ENCODE peak calls at places on chromosomes 2 and 18, in six cellular contexts. Q is H1, L is heart left ventricle, D is ovary, S is gastrocnemius medialis, O is transverse colon. R is an unnamed sample.

GRCh38 chr2:143481231-143481613 is 352.0 kb downstream of the ARHGAP15 start:
- DNase-seq in Q (no peak), L (no peak), D (peak), S (peak), O (no peak), R (no peak)

GRCh38 chr2:234422242-234422641 is 74.6 kb downstream of the ARL4C start:
- DNase-seq in Q (no peak), L (no peak), D (no peak), S (no peak), O (peak), R (peak)

GRCh38 chr2:241946306-241947003 is 76.9 kb downstream of the RTP5 start:
- DNase-seq in Q (no peak), L (no peak), D (no peak), S (no peak), O (no peak), R (no peak)

GRCh38 chr2:86632672-86633071 is 9.0 kb upstream of the RNF103 start:
- DNase-seq in Q (no peak), L (no peak), D (no peak), S (no peak), O (no peak), R (no peak)

GRCh38 chr2:240259201-240259923 is 118.9 kb upstream of the OTOS start:
- DNase-seq in Q (no peak), L (peak), D (peak), S (peak), O (no peak), R (no peak)

GRCh38 chr2:39516347-39517101 is 79.4 kb upstream of the MAP4K3 start:
- DNase-seq in Q (peak), L (peak), D (peak), S (peak), O (peak), R (no peak)

GRCh38 chr18:3595282-3596273 is 145.6 kb downstream of the TGIF1 start:
- DNase-seq in Q (no peak), L (peak), D (peak), S (peak), O (peak), R (no peak)

GRCh38 chr2:95314964-95315611 is 17.9 kb downstream of the KCNIP3 start:
- DNase-seq in Q (peak), L (no peak), D (no peak), S (no peak), O (peak), R (peak)

GRCh38 chr2:170878505-170878904 is 50.5 kb upstream of the GORASP2 start:
- DNase-seq in Q (no peak), L (no peak), D (no peak), S (no peak), O (no peak), R (no peak)

GRCh38 chr2:100339823-100340222 is 17.5 kb upstream of the LONRF2 start:
- DNase-seq in Q (no peak), L (no peak), D (no peak), S (no peak), O (no peak), R (no peak)

GRCh38 chr2:24334245-24334633 is 26.1 kb downstream of the ITSN2 start:
- DNase-seq in Q (no peak), L (no peak), D (no peak), S (no peak), O (no peak), R (no peak)

GRCh38 chr2:24343225-24343882 is 17.0 kb downstream of the ITSN2 start:
- DNase-seq in Q (no peak), L (no peak), D (no peak), S (no peak), O (no peak), R (no peak)

GRCh38 chr2:24342110-24342910 is 18.0 kb downstream of the ITSN2 start:
- DNase-seq in Q (no peak), L (no peak), D (no peak), S (no peak), O (no peak), R (no peak)

GRCh38 chr2:24337958-24338357 is 22.4 kb downstream of the ITSN2 start:
- DNase-seq in Q (no peak), L (no peak), D (no peak), S (no peak), O (no peak), R (no peak)

GRCh38 chr2:24339856-24340262 is 20.5 kb downstream of the ITSN2 start:
- DNase-seq in Q (no peak), L (no peak), D (no peak), S (no peak), O (no peak), R (no peak)
- TF ChIP-seq POLR2A in Q (no peak), L (no peak), D (no peak), S (no peak), O (no peak), R (no peak)

DNA sequence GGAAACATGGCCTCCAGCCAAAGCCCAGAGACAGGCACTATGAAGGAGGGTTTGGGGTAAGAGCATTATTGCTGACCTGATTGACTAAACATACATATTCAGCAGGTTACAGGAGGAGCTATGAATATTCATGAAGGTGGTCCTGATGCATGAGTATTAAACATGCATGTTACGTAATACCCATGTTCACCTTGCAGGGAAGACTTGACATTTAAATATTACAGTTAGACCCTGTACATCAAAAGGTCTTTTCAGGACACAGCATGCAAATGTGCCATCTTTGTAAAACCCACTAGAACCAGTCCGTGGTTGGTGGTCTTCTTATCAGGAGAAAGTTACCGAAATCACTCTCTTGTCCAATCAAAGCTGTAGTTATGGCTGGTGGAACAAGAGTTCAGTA is 59.9 kb downstream of the XRCC5 start:
- DNase-seq in Q (no peak), L (no peak), D (no peak), S (no peak), O (no peak), R (no peak)
- TF ChIP-seq POLR2A in Q (no peak), L (no peak), D (no peak), S (no peak), O (no peak), R (no peak)

GRCh38 chr2:107717666-107718065 is 109.0 kb upstream of the RGPD4 start:
- DNase-seq in Q (no peak), L (no peak), D (no peak), S (no peak), O (no peak), R (no peak)

GRCh38 chr2:107712857-107713256 is 113.8 kb upstream of the RGPD4 start:
- DNase-seq in Q (no peak), L (no peak), D (no peak), S (no peak), O (no peak), R (no peak)

GRCh38 chr2:107711941-107712340 is 114.8 kb upstream of the RGPD4 start:
- DNase-seq in Q (no peak), L (no peak), D (no peak), S (no peak), O (no peak), R (no peak)
- TF ChIP-seq POLR2A in Q (no peak), L (no peak), D (no peak), S (no peak), O (no peak), R (no peak)

DNA sequence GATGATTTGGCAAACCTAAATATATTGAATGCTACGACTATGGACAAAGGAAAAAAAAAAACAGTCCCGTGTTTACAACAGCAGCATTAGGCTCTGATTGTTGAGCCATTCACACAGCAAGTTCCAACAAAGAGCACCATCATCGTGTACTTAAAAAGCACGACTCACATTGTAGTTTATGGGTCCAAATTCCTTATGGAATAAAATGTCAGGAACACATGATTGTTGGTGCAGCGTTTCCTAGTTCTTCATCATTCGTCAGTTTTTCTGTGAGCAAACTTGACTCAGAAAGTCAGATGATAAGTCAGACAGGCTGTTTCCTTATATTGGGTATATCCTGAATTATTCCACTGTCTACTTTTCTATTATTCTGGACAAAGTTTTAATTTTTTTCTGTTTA is 10.0 kb upstream of the KIDINS220 start:
- DNase-seq in Q (no peak), L (no peak), D (no peak), S (no peak), O (no peak), R (no peak)
- TF ChIP-seq POLR2A in Q (no peak), L (no peak), D (no peak), S (no peak), O (no peak), R (no peak)

GRCh38 chr2:43224571-43225092 is 1.8 kb downstream of the ZFP36L2 start:
- DNase-seq in Q (peak), L (no peak), D (peak), S (no peak), O (no peak), R (no peak)
- TF ChIP-seq POLR2A in Q (no peak), L (no peak), D (no peak), S (no peak), O (no peak), R (no peak)

R was measured in H54.